ENCODE peak calls at places on chromosomes 4 and X, in six cellular contexts. M is A549; T is GM04503; Q is NT2/D1; R is COR-L47; W is stimulated activated CD4-positive, alpha-beta T cell treated with anti-CD3 and anti-CD28 coated beads, Interleukin-2, amount 100 ng/mL, for 24 hours. S is an unnamed sample.

GRCh38 chrX:12118134-12118533 is 20.1 kb upstream of the FRMPD4 start:
- DNase-seq in M (no peak), T (no peak), Q (no peak), R (no peak), W (no peak), S (no peak)

GRCh38 chr4:2829321-2829932 is 14.2 kb upstream of the ADD1 start:
- DNase-seq in M (no peak), T (no peak), Q (no peak), R (no peak), W (no peak), S (no peak)

GRCh38 chrX:21574793-21575192 is 83.3 kb downstream of the KLHL34 start:
- DNase-seq in M (no peak), T (no peak), Q (no peak), R (no peak), W (no peak), S (no peak)

GRCh38 chr4:157040380-157040779 is 35.6 kb upstream of the GLRB start:
- DNase-seq in M (no peak), T (no peak), Q (no peak), R (no peak), W (no peak), S (no peak)

GRCh38 chrX:76454456-76454927 is 27.0 kb downstream of the MAGEE1 start:
- DNase-seq in M (no peak), T (peak; percentile 7), Q (peak; percentile 38), R (peak; percentile 0), W (no peak), S (no peak)

GRCh38 chr4:143337600-143338287 is 1.1 kb downstream of the GAB1 start:
- DNase-seq in M (no peak), T (peak; percentile 16), Q (no peak), R (peak; percentile 40), W (no peak), S (no peak)

GRCh38 chr4:129978315-129978714 is 882.4 kb downstream of the C4orf33 start:
- DNase-seq in M (no peak), T (no peak), Q (no peak), R (no peak), W (no peak), S (no peak)

GRCh38 chr4:98873059-98873458 is 55.9 kb downstream of the EIF4E start:
- DNase-seq in M (no peak), T (no peak), Q (no peak), R (no peak), W (no peak), S (no peak)

GRCh38 chrX:69312141-69312670 is 147.0 kb upstream of the PJA1 start:
- DNase-seq in M (no peak), T (no peak), Q (no peak), R (no peak), W (no peak), S (no peak)

GRCh38 chrX:1713296-1713695 is 98.4 kb downstream of the ASMT start:
- DNase-seq in M (no peak), T (no peak), Q (no peak), R (no peak), W (no peak), S (no peak)

GRCh38 chr4:175090116-175090515 is 172.0 kb downstream of the ADAM29 start:
- DNase-seq in M (no peak), T (no peak), Q (no peak), R (peak; percentile 52), W (no peak), S (no peak)

GRCh38 chr4:52947691-52948397 is 85.7 kb downstream of the RASL11B start:
- DNase-seq in M (no peak), T (no peak), Q (no peak), R (no peak), W (no peak), S (no peak)

GRCh38 chrX:3514996-3515395 is 168.5 kb upstream of the MXRA5 start:
- DNase-seq in M (no peak), T (no peak), Q (no peak), R (no peak), W (no peak), S (no peak)

GRCh38 chrX:153457136-153457825 is 11.4 kb upstream of the TREX2 start:
- DNase-seq in M (no peak), T (no peak), Q (no peak), R (no peak), W (no peak), S (no peak)